ENCODE peak calls at places on chromosome 22, in six cellular contexts. P is mammary epithelial cell, T is HCT116, G is astrocyte of the spinal cord, M is endothelial cell, Z is cardiac fibroblast. I is an unnamed sample.

GRCh38 chr22:29359469-29359868 is 28.9 kb downstream of the AP1B1 start:
- DNase-seq in P (no peak), T (peak), G (peak), M (peak), Z (peak), I (peak)

GRCh38 chr22:36422287-36423014 is 34.7 kb upstream of the MYH9 start:
- DNase-seq in P (no peak), T (no peak), G (no peak), M (no peak), Z (no peak), I (no peak)

GRCh38 chr22:28909375-28909774 is 26.0 kb downstream of the ZNRF3 start:
- DNase-seq in P (no peak), T (no peak), G (no peak), M (no peak), Z (peak), I (no peak)

GRCh38 chr22:32600184-32600583 is 125.6 kb downstream of the FBXO7 start:
- DNase-seq in P (no peak), T (no peak), G (no peak), M (no peak), Z (no peak), I (no peak)

GRCh38 chr22:21032037-21032842 is at the start of gene SLC7A4:
- DNase-seq in P (no peak), T (no peak), G (no peak), M (no peak), Z (no peak), I (no peak)

GRCh38 chr22:17213976-17214375 is 5.3 kb downstream of the ADA2 start:
- DNase-seq in P (no peak), T (peak), G (peak), M (peak), Z (peak), I (peak)

GRCh38 chr22:17267661-17268330 is 48.6 kb upstream of the ADA2 start:
- DNase-seq in P (no peak), T (no peak), G (no peak), M (no peak), Z (no peak), I (no peak)

GRCh38 chr22:35587447-35587870 is 29.7 kb downstream of the MB start:
- DNase-seq in P (no peak), T (no peak), G (no peak), M (no peak), Z (no peak), I (no peak)

GRCh38 chr22:42905702-42906183 is 48.7 kb upstream of the ARFGAP3 start:
- DNase-seq in P (peak), T (no peak), G (no peak), M (no peak), Z (no peak), I (peak)

GRCh38 chr22:30754971-30755759 is 60.5 kb downstream of the OSBP2 start:
- DNase-seq in P (peak), T (peak), G (peak), M (peak), Z (peak), I (peak)

GRCh38 chr22:36663581-36663980 is 40.0 kb downstream of the CACNG2 start:
- DNase-seq in P (no peak), T (no peak), G (no peak), M (no peak), Z (no peak), I (no peak)

GRCh38 chr22:39514373-39514973 is 5.9 kb upstream of the ATF4 start:
- DNase-seq in P (no peak), T (no peak), G (peak), M (peak), Z (peak), I (peak)

GRCh38 chr22:32206774-32207758 is 2.2 kb upstream of the RFPL2 start:
- DNase-seq in P (peak), T (peak), G (peak), M (peak), Z (peak), I (peak)

GRCh38 chr22:24185501-24186351 is 4.4 kb downstream of the SUSD2 start:
- DNase-seq in P (no peak), T (no peak), G (no peak), M (no peak), Z (no peak), I (no peak)

GRCh38 chr22:23403720-23404688 is 176.1 kb downstream of the IGLL1 start:
- DNase-seq in P (no peak), T (no peak), G (no peak), M (no peak), Z (peak), I (no peak)

GRCh38 chr22:39710380-39711117 is 140.0 kb downstream of the CACNA1I start:
- DNase-seq in P (no peak), T (no peak), G (no peak), M (no peak), Z (no peak), I (no peak)

GRCh38 chr22:28989035-28989464 is 72.6 kb downstream of the C22orf31 start:
- DNase-seq in P (peak), T (no peak), G (no peak), M (no peak), Z (no peak), I (no peak)

GRCh38 chr22:17774206-17774927 is at the start of gene BID:
- DNase-seq in P (no peak), T (no peak), G (no peak), M (no peak), Z (no peak), I (peak)

GRCh38 chr22:35900483-35901168 is 128.0 kb downstream of the RBFOX2 start:
- DNase-seq in P (peak), T (peak), G (peak), M (no peak), Z (peak), I (peak)

GRCh38 chr22:45007946-45008852 is 1.6 kb downstream of the PHF21B start:
- DNase-seq in P (peak), T (no peak), G (peak), M (peak), Z (peak), I (no peak)

GRCh38 chr22:28903080-28903479 is 19.7 kb downstream of the ZNRF3 start:
- DNase-seq in P (no peak), T (no peak), G (no peak), M (no peak), Z (no peak), I (no peak)

GRCh38 chr22:34688825-34689224 is 377.1 kb upstream of the ISX start:
- DNase-seq in P (no peak), T (no peak), G (no peak), M (no peak), Z (no peak), I (no peak)

GRCh38 chr22:23226497-23226850 is 46.2 kb downstream of the BCR start:
- DNase-seq in P (no peak), T (no peak), G (no peak), M (no peak), Z (peak), I (no peak)

GRCh38 chr22:39351689-39352214 is 2.0 kb downstream of the SYNGR1 start:
- DNase-seq in P (peak), T (no peak), G (peak), M (no peak), Z (peak), I (no peak)

GRCh38 chr22:35638408-35638807 is 9.8 kb upstream of the APOL6 start:
- DNase-seq in P (no peak), T (no peak), G (peak), M (no peak), Z (peak), I (peak)

GRCh38 chr22:35459423-35459894 is 59.5 kb downstream of the MCM5 start:
- DNase-seq in P (no peak), T (no peak), G (no peak), M (no peak), Z (no peak), I (no peak)

GRCh38 chr22:35928273-35928798 is 100.3 kb downstream of the RBFOX2 start:
- DNase-seq in P (peak), T (no peak), G (no peak), M (no peak), Z (no peak), I (no peak)

GRCh38 chr22:25404556-25404922 is 159.9 kb upstream of the GRK3 start:
- DNase-seq in P (peak), T (no peak), G (no peak), M (peak), Z (peak), I (no peak)

GRCh38 chr22:23212061-23213030 is 32.0 kb downstream of the BCR start:
- DNase-seq in P (no peak), T (no peak), G (no peak), M (no peak), Z (no peak), I (no peak)

GRCh38 chr22:17601031-17601430 is 27.5 kb downstream of the ATP6V1E1 start:
- DNase-seq in P (no peak), T (no peak), G (no peak), M (no peak), Z (no peak), I (no peak)

GRCh38 chr22:23522642-23523251 is 57.3 kb downstream of the IGLL1 start:
- DNase-seq in P (no peak), T (no peak), G (peak), M (no peak), Z (peak), I (no peak)

GRCh38 chr22:45896961-45897538 is 79.9 kb downstream of the WNT7B start:
- DNase-seq in P (no peak), T (no peak), G (no peak), M (no peak), Z (no peak), I (no peak)

GRCh38 chr22:39773976-39774539 is 119.5 kb downstream of the ENTHD1 start:
- DNase-seq in P (no peak), T (no peak), G (no peak), M (peak), Z (no peak), I (no peak)

GRCh38 chr22:31734512-31734911 is 15.4 kb downstream of the PRR14L start:
- DNase-seq in P (peak), T (no peak), G (peak), M (no peak), Z (peak), I (peak)

GRCh38 chr22:36136475-36136874 is 24.1 kb downstream of the APOL3 start:
- DNase-seq in P (no peak), T (no peak), G (peak), M (no peak), Z (peak), I (peak)

GRCh38 chr22:23816552-23816976 is 22.2 kb downstream of the DERL3 start:
- DNase-seq in P (no peak), T (no peak), G (no peak), M (no peak), Z (no peak), I (no peak)

GRCh38 chr22:30947821-30948454 is 20.6 kb downstream of the MORC2 start:
- DNase-seq in P (peak), T (peak), G (peak), M (no peak), Z (peak), I (peak)

GRCh38 chr22:26585104-26585790 is 4.7 kb downstream of the TPST2 start:
- DNase-seq in P (peak), T (no peak), G (peak), M (no peak), Z (peak), I (peak)
- TF ChIP-seq CTCF in P (no peak), T (no peak), G (peak), M (no peak), Z (peak), I (no peak)

GRCh38 chr22:22061085-22062077 is 78.8 kb upstream of the TOP3B start:
- DNase-seq in P (peak), T (peak), G (peak), M (no peak), Z (peak), I (peak)
- TF ChIP-seq CTCF in P (no peak), T (peak), G (peak), M (no peak), Z (peak), I (peak)

GRCh38 chr22:19986410-19987341 is 29.9 kb downstream of the ARVCF start:
- DNase-seq in P (peak), T (no peak), G (peak), M (peak), Z (peak), I (peak)
- TF ChIP-seq CTCF in P (no peak), T (no peak), G (no peak), M (no peak), Z (no peak), I (no peak)

GRCh38 chr22:48944433-48944755 is 883.3 kb downstream of the BRD1 start:
- DNase-seq in P (no peak), T (no peak), G (no peak), M (no peak), Z (no peak), I (no peak)

GRCh38 chr22:48944756-48945620 is 882.7 kb downstream of the BRD1 start:
- DNase-seq in P (no peak), T (no peak), G (no peak), M (no peak), Z (no peak), I (no peak)

GRCh38 chr22:48941903-48942625 is 885.6 kb downstream of the BRD1 start:
- DNase-seq in P (no peak), T (no peak), G (no peak), M (no peak), Z (no peak), I (no peak)

GRCh38 chr22:48942698-48943566 is 884.7 kb downstream of the BRD1 start:
- DNase-seq in P (no peak), T (no peak), G (no peak), M (no peak), Z (no peak), I (no peak)

DNA sequence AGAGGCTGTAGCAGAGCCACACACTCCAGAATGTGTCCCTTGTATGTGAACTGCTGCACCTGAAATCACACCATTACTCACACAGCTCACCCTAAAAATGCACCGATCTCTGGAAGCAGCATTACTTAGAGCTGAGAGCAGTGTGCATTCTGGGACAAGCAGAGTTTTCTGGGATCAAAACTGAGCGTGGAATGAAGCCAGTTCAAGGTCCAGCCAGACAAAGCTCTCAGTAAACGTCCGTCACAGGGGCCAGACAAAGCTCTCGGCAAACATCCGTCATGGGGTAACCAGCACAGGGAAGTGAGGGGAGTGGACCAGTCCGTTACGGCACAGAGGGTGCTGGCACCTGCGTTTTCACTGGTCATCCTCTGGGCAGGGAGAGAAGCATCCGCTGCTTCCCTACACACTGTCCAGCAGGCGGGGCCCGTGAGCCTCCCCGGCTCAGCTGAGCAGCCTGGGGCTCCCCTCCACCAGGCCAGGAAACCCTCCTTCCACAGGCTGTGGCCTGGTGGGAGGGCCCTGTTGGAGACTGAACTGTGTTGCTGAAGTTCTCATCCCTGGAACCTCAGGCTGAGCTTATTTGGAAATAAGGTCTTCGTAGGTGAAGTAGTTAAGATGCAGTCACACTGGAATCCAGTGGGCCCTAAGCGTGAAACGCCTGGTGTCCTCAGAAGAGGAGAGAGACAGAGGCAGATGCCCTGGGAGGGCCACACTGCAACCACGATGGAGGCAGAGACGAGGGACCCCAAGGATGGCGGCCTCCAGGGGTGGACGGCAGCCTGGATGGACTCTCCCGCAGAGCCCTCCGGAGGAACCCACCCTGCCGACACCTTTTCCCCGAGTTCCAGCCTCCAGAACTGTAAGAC is 883.9 kb downstream of the BRD1 start:
- DNase-seq in P (no peak), T (no peak), G (no peak), M (peak), Z (no peak), I (no peak)
- TF ChIP-seq CTCF in P (no peak), T (peak), G (no peak), M (peak), Z (no peak), I (no peak)

DNA sequence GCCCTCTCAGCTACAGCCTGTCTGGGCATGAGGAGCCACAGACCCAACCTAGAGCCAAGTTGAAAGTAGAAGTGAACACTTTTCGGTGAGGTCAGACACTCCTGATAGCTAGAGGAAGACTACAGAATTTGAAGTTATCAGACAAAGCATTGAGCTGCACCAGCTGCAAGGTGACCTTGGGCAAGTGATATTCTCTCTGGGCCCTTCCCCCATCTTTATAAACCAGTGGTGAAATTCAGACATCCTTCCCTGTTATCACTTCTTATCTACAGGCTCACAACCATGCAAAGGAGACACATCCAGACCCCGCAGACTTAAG is 8.0 kb upstream of the PMM1 start:
- DNase-seq in P (no peak), T (no peak), G (no peak), M (no peak), Z (no peak), I (no peak)
- TF ChIP-seq CTCF in P (no peak), T (no peak), G (no peak), M (no peak), Z (no peak), I (no peak)

GRCh38 chr22:37982938-37983859 is 1.2 kb downstream of the SOX10 start:
- DNase-seq in P (no peak), T (no peak), G (no peak), M (peak), Z (no peak), I (no peak)
- TF ChIP-seq CTCF in P (no peak), T (peak), G (peak), M (peak), Z (no peak), I (peak)

GRCh38 chr22:41096391-41096790 is 4.0 kb downstream of the EP300 start:
- DNase-seq in P (no peak), T (no peak), G (no peak), M (no peak), Z (no peak), I (no peak)

GRCh38 chr22:41092847-41093371 is 517 bp downstream of the EP300 start:
- DNase-seq in P (peak), T (no peak), G (peak), M (no peak), Z (peak), I (peak)

GRCh38 chr22:41091139-41092022 is 1.0 kb upstream of the EP300 start:
- DNase-seq in P (peak), T (peak), G (peak), M (peak), Z (peak), I (peak)

GRCh38 chr22:41094036-41094435 is 1.6 kb downstream of the EP300 start:
- DNase-seq in P (peak), T (no peak), G (peak), M (no peak), Z (peak), I (peak)

DNA sequence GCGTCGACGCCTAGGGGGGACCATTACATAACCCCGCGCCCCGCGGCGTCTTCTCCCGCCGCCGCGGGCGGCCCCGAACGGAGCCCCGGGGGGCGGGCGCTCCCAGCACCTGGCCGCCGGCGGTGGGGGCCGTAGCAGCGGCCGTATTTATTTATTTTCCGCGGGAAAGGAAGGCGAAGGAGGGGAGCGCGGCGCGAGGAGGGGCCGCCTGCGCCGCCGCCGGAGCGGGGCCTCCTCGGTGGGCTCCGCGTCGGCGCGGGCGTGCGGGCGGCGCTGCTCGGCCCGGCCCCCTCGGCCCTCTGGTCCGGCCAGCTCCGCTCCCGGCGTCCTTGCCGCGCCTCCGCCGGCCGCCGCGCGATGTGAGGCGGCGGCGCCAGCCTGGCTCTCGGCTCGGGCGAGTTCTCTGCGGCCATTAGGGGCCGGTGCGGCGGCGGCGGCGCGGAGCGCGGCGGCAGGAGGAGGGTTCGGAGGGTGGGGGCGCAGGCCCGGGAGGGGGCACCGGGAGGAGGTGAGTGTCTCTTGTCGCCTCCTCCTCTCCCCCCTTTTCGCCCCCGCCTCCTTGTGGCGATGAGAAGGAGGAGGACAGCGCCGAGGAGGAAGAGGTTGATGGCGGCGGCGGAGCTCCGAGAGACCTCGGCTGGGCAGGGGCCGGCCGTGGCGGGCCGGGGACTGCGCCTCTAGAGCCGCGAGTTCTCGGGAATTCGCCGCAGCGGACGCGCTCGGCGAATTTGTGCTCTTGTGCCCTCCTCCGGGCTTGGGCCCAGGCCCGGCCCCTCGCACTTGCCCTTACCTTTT is at the start of gene EP300:
- DNase-seq in P (peak), T (peak), G (peak), M (peak), Z (peak), I (peak)
- TF ChIP-seq CTCF in P (no peak), T (no peak), G (peak), M (no peak), Z (peak), I (no peak)

GRCh38 chr22:19088866-19089595 is 33.2 kb downstream of the DGCR2 start:
- DNase-seq in P (no peak), T (no peak), G (no peak), M (no peak), Z (no peak), I (no peak)
- TF ChIP-seq CTCF in P (no peak), T (no peak), G (no peak), M (no peak), Z (no peak), I (no peak)

GRCh38 chr22:43922123-43922522 is 1.5 kb upstream of the PNPLA3 start:
- DNase-seq in P (no peak), T (no peak), G (no peak), M (no peak), Z (no peak), I (no peak)
- TF ChIP-seq CTCF in P (no peak), T (peak), G (peak), M (peak), Z (no peak), I (no peak)

GRCh38 chr22:49921508-49922278 is 3.3 kb downstream of the CRELD2 start:
- DNase-seq in P (no peak), T (no peak), G (no peak), M (no peak), Z (no peak), I (no peak)

GRCh38 chr22:49924113-49924833 is 5.8 kb downstream of the CRELD2 start:
- DNase-seq in P (no peak), T (no peak), G (no peak), M (no peak), Z (no peak), I (no peak)

GRCh38 chr22:49922926-49923325 is 4.5 kb downstream of the CRELD2 start:
- DNase-seq in P (no peak), T (no peak), G (no peak), M (no peak), Z (no peak), I (no peak)

GRCh38 chr22:49922484-49922883 is 4.0 kb downstream of the CRELD2 start:
- DNase-seq in P (no peak), T (no peak), G (no peak), M (no peak), Z (no peak), I (no peak)

GRCh38 chr22:49923445-49923844 is 5.0 kb downstream of the CRELD2 start:
- DNase-seq in P (no peak), T (no peak), G (no peak), M (no peak), Z (no peak), I (no peak)
- TF ChIP-seq CTCF in P (no peak), T (peak), G (peak), M (no peak), Z (peak), I (peak)

I was measured in MCF 10A.